ENCODE peak calls at places on chromosomes 2 and 18, in eight cellular contexts. One of them, this sample, is unnamed.

GRCh38 chr2:176653856-176654443 is 384.7 kb downstream of the MTX2 start:
- DNase-seq in activated CD8-positive, alpha-beta memory T cell treated with anti-CD3 and anti-CD28 coated beads for 48 hours: no peak
- DNase-seq in sciatic nerve: peak; percentile 66
- DNase-seq in BJ: no peak
- DNase-seq in OCI-LY7: peak; percentile 79
- DNase-seq in AG08395: peak; percentile 76
- DNase-seq in LHCN-M2: peak; percentile 67
- DNase-seq in stimulated activated CD8-positive, alpha-beta memory T cell treated with anti-CD3 and anti-CD28 coated beads, Interleukin-2, amount 100 ng/mL, for 48 hours: no peak
- DNase-seq in this sample: peak; percentile 64

GRCh38 chr2:101501443-101501842 is 26.5 kb upstream of the RFX8 start:
- DNase-seq in activated CD8-positive, alpha-beta memory T cell treated with anti-CD3 and anti-CD28 coated beads for 48 hours: no peak
- DNase-seq in sciatic nerve: no peak
- DNase-seq in BJ: no peak
- DNase-seq in OCI-LY7: no peak
- DNase-seq in AG08395: no peak
- DNase-seq in LHCN-M2: peak; percentile 99
- DNase-seq in stimulated activated CD8-positive, alpha-beta memory T cell treated with anti-CD3 and anti-CD28 coated beads, Interleukin-2, amount 100 ng/mL, for 48 hours: no peak
- DNase-seq in this sample: no peak

GRCh38 chr2:224910535-224910934 is 131.7 kb downstream of the DOCK10 start:
- DNase-seq in activated CD8-positive, alpha-beta memory T cell treated with anti-CD3 and anti-CD28 coated beads for 48 hours: no peak
- DNase-seq in sciatic nerve: no peak
- DNase-seq in BJ: no peak
- DNase-seq in OCI-LY7: no peak
- DNase-seq in AG08395: no peak
- DNase-seq in LHCN-M2: no peak
- DNase-seq in stimulated activated CD8-positive, alpha-beta memory T cell treated with anti-CD3 and anti-CD28 coated beads, Interleukin-2, amount 100 ng/mL, for 48 hours: no peak
- DNase-seq in this sample: no peak

GRCh38 chr2:45315881-45316280 is 295.2 kb downstream of the SRBD1 start:
- DNase-seq in activated CD8-positive, alpha-beta memory T cell treated with anti-CD3 and anti-CD28 coated beads for 48 hours: no peak
- DNase-seq in sciatic nerve: no peak
- DNase-seq in BJ: no peak
- DNase-seq in OCI-LY7: no peak
- DNase-seq in AG08395: peak; percentile 89
- DNase-seq in LHCN-M2: peak; percentile 89
- DNase-seq in stimulated activated CD8-positive, alpha-beta memory T cell treated with anti-CD3 and anti-CD28 coated beads, Interleukin-2, amount 100 ng/mL, for 48 hours: no peak
- DNase-seq in this sample: no peak

GRCh38 chr2:160505236-160505635 is 11.6 kb upstream of the RBMS1 start:
- DNase-seq in activated CD8-positive, alpha-beta memory T cell treated with anti-CD3 and anti-CD28 coated beads for 48 hours: no peak
- DNase-seq in sciatic nerve: no peak
- DNase-seq in BJ: no peak
- DNase-seq in OCI-LY7: no peak
- DNase-seq in AG08395: no peak
- DNase-seq in LHCN-M2: no peak
- DNase-seq in stimulated activated CD8-positive, alpha-beta memory T cell treated with anti-CD3 and anti-CD28 coated beads, Interleukin-2, amount 100 ng/mL, for 48 hours: no peak
- DNase-seq in this sample: no peak

GRCh38 chr2:25684577-25684976 is 11.2 kb upstream of the DTNB start:
- DNase-seq in activated CD8-positive, alpha-beta memory T cell treated with anti-CD3 and anti-CD28 coated beads for 48 hours: no peak
- DNase-seq in sciatic nerve: no peak
- DNase-seq in BJ: no peak
- DNase-seq in OCI-LY7: no peak
- DNase-seq in AG08395: no peak
- DNase-seq in LHCN-M2: no peak
- DNase-seq in stimulated activated CD8-positive, alpha-beta memory T cell treated with anti-CD3 and anti-CD28 coated beads, Interleukin-2, amount 100 ng/mL, for 48 hours: no peak
- DNase-seq in this sample: no peak

GRCh38 chr18:74139888-74140287 is 7.7 kb downstream of the FBXO15 start:
- DNase-seq in activated CD8-positive, alpha-beta memory T cell treated with anti-CD3 and anti-CD28 coated beads for 48 hours: no peak
- DNase-seq in sciatic nerve: no peak
- DNase-seq in BJ: no peak
- DNase-seq in OCI-LY7: no peak
- DNase-seq in AG08395: peak; percentile 42
- DNase-seq in LHCN-M2: peak; percentile 55
- DNase-seq in stimulated activated CD8-positive, alpha-beta memory T cell treated with anti-CD3 and anti-CD28 coated beads, Interleukin-2, amount 100 ng/mL, for 48 hours: no peak
- DNase-seq in this sample: no peak

GRCh38 chr2:197310271-197310939 is at the start of gene ANKRD44:
- DNase-seq in activated CD8-positive, alpha-beta memory T cell treated with anti-CD3 and anti-CD28 coated beads for 48 hours: peak; percentile 59
- DNase-seq in sciatic nerve: peak; percentile 94
- DNase-seq in BJ: peak; percentile 9
- DNase-seq in OCI-LY7: peak; percentile 90
- DNase-seq in AG08395: peak; percentile 93
- DNase-seq in LHCN-M2: peak; percentile 76
- DNase-seq in stimulated activated CD8-positive, alpha-beta memory T cell treated with anti-CD3 and anti-CD28 coated beads, Interleukin-2, amount 100 ng/mL, for 48 hours: peak; percentile 82
- DNase-seq in this sample: peak; percentile 91

GRCh38 chr2:51846018-51846417 is 814.1 kb upstream of the NRXN1 start:
- DNase-seq in activated CD8-positive, alpha-beta memory T cell treated with anti-CD3 and anti-CD28 coated beads for 48 hours: no peak
- DNase-seq in sciatic nerve: no peak
- DNase-seq in BJ: no peak
- DNase-seq in OCI-LY7: no peak
- DNase-seq in AG08395: no peak
- DNase-seq in LHCN-M2: no peak
- DNase-seq in stimulated activated CD8-positive, alpha-beta memory T cell treated with anti-CD3 and anti-CD28 coated beads, Interleukin-2, amount 100 ng/mL, for 48 hours: no peak
- DNase-seq in this sample: no peak

GRCh38 chr2:222563319-222563718 is 92.6 kb downstream of the FARSB start:
- DNase-seq in activated CD8-positive, alpha-beta memory T cell treated with anti-CD3 and anti-CD28 coated beads for 48 hours: no peak
- DNase-seq in sciatic nerve: no peak
- DNase-seq in BJ: no peak
- DNase-seq in OCI-LY7: no peak
- DNase-seq in AG08395: no peak
- DNase-seq in LHCN-M2: no peak
- DNase-seq in stimulated activated CD8-positive, alpha-beta memory T cell treated with anti-CD3 and anti-CD28 coated beads, Interleukin-2, amount 100 ng/mL, for 48 hours: no peak
- DNase-seq in this sample: no peak

GRCh38 chr2:45754087-45755015 is 102.9 kb downstream of the PRKCE start:
- DNase-seq in activated CD8-positive, alpha-beta memory T cell treated with anti-CD3 and anti-CD28 coated beads for 48 hours: no peak
- DNase-seq in sciatic nerve: no peak
- DNase-seq in BJ: no peak
- DNase-seq in OCI-LY7: no peak
- DNase-seq in AG08395: no peak
- DNase-seq in LHCN-M2: no peak
- DNase-seq in stimulated activated CD8-positive, alpha-beta memory T cell treated with anti-CD3 and anti-CD28 coated beads, Interleukin-2, amount 100 ng/mL, for 48 hours: no peak
- DNase-seq in this sample: no peak